ENCODE peak calls at places on chromosomes 7 and 10, in ten cellular contexts. One of them, this sample, is unnamed. For H3K4me1, the result is how much of the 10 kb centered on the place peaks cover.

GRCh38 chr7:4738711-4739527 is 36.5 kb upstream of the AP5Z1 start:
- DNase-seq in suprapubic skin: no peak
- DNase-seq in MM.1S: peak
- DNase-seq in adrenal gland: peak
- DNase-seq in left ventricle myocardium inferior: no peak
- DNase-seq in GM23248: peak
- DNase-seq in fibroblast of lung: peak
- DNase-seq in prostate gland: no peak
- DNase-seq in heart left ventricle: peak
- DNase-seq in psoas muscle: peak
- DNase-seq in this sample: peak

GRCh38 chr10:79275431-79275851 is 71.8 kb upstream of the PPIF start:
- DNase-seq in MM.1S: no peak
- DNase-seq in suprapubic skin: no peak
- DNase-seq in left ventricle myocardium inferior: peak
- DNase-seq in heart left ventricle: peak
- DNase-seq in fibroblast of lung: no peak
- DNase-seq in GM23248: peak
- DNase-seq in adrenal gland: peak
- DNase-seq in psoas muscle: peak
- DNase-seq in prostate gland: peak
- DNase-seq in this sample: no peak

GRCh38 chr7:106593028-106593417 is 67.9 kb downstream of the CCDC71L start:
- DNase-seq in suprapubic skin: no peak
- DNase-seq in prostate gland: no peak
- DNase-seq in heart left ventricle: no peak
- DNase-seq in adrenal gland: no peak
- DNase-seq in left ventricle myocardium inferior: no peak
- DNase-seq in GM23248: no peak
- DNase-seq in fibroblast of lung: no peak
- DNase-seq in MM.1S: no peak
- DNase-seq in psoas muscle: no peak
- DNase-seq in this sample: no peak

GRCh38 chr7:131480384-131481315 is 75.8 kb downstream of the PODXL start:
- DNase-seq in heart left ventricle: no peak
- DNase-seq in psoas muscle: no peak
- DNase-seq in left ventricle myocardium inferior: no peak
- DNase-seq in suprapubic skin: no peak
- DNase-seq in adrenal gland: no peak
- DNase-seq in fibroblast of lung: no peak
- DNase-seq in GM23248: no peak
- DNase-seq in MM.1S: no peak
- DNase-seq in prostate gland: no peak
- DNase-seq in this sample: no peak

GRCh38 chr10:127694580-127695193 is 42.3 kb upstream of the FOXI2 start:
- DNase-seq in psoas muscle: no peak
- DNase-seq in GM23248: peak
- DNase-seq in suprapubic skin: no peak
- DNase-seq in heart left ventricle: no peak
- DNase-seq in prostate gland: no peak
- DNase-seq in left ventricle myocardium inferior: no peak
- DNase-seq in fibroblast of lung: no peak
- DNase-seq in adrenal gland: no peak
- DNase-seq in MM.1S: peak
- DNase-seq in this sample: no peak

GRCh38 chr10:33306126-33306525 is 28.3 kb downstream of the NRP1 start:
- DNase-seq in suprapubic skin: no peak
- DNase-seq in psoas muscle: no peak
- DNase-seq in MM.1S: no peak
- DNase-seq in prostate gland: no peak
- DNase-seq in fibroblast of lung: peak
- DNase-seq in heart left ventricle: no peak
- DNase-seq in GM23248: no peak
- DNase-seq in left ventricle myocardium inferior: no peak
- DNase-seq in adrenal gland: no peak
- DNase-seq in this sample: no peak

GRCh38 chr7:113783403-113783802 is 135.4 kb downstream of the PPP1R3A start:
- DNase-seq in prostate gland: no peak
- DNase-seq in MM.1S: no peak
- DNase-seq in psoas muscle: no peak
- DNase-seq in left ventricle myocardium inferior: no peak
- DNase-seq in fibroblast of lung: no peak
- DNase-seq in adrenal gland: no peak
- DNase-seq in suprapubic skin: no peak
- DNase-seq in heart left ventricle: no peak
- DNase-seq in GM23248: no peak
- DNase-seq in this sample: no peak

GRCh38 chr7:103127006-103127405 is 21.9 kb downstream of the NAPEPLD start:
- DNase-seq in adrenal gland: no peak
- DNase-seq in heart left ventricle: no peak
- DNase-seq in psoas muscle: no peak
- DNase-seq in MM.1S: no peak
- DNase-seq in fibroblast of lung: no peak
- DNase-seq in suprapubic skin: no peak
- DNase-seq in left ventricle myocardium inferior: no peak
- DNase-seq in prostate gland: no peak
- DNase-seq in GM23248: no peak
- DNase-seq in this sample: no peak

GRCh38 chr7:26694156-26694555 is 170.2 kb downstream of the SKAP2 start:
- DNase-seq in left ventricle myocardium inferior: no peak
- DNase-seq in psoas muscle: no peak
- DNase-seq in MM.1S: no peak
- DNase-seq in fibroblast of lung: no peak
- DNase-seq in prostate gland: no peak
- DNase-seq in GM23248: no peak
- DNase-seq in suprapubic skin: no peak
- DNase-seq in heart left ventricle: no peak
- DNase-seq in adrenal gland: no peak
- DNase-seq in this sample: no peak

GRCh38 chr7:103687981-103688380 is 242.0 kb upstream of the SLC26A5 start:
- DNase-seq in psoas muscle: no peak
- DNase-seq in MM.1S: no peak
- DNase-seq in adrenal gland: no peak
- DNase-seq in fibroblast of lung: no peak
- DNase-seq in left ventricle myocardium inferior: no peak
- DNase-seq in prostate gland: no peak
- DNase-seq in suprapubic skin: no peak
- DNase-seq in heart left ventricle: no peak
- DNase-seq in GM23248: no peak
- DNase-seq in this sample: no peak

GRCh38 chr10:1416456-1417037 is 320.8 kb downstream of the ADARB2 start:
- DNase-seq in fibroblast of lung: no peak
- DNase-seq in MM.1S: no peak
- DNase-seq in psoas muscle: no peak
- DNase-seq in GM23248: no peak
- DNase-seq in adrenal gland: no peak
- DNase-seq in suprapubic skin: no peak
- DNase-seq in left ventricle myocardium inferior: no peak
- DNase-seq in heart left ventricle: no peak
- DNase-seq in prostate gland: no peak
- DNase-seq in this sample: no peak

GRCh38 chr7:91164948-91165845 is 99.0 kb upstream of the FZD1 start:
- DNase-seq in suprapubic skin: no peak
- DNase-seq in heart left ventricle: no peak
- DNase-seq in prostate gland: no peak
- DNase-seq in GM23248: peak
- DNase-seq in left ventricle myocardium inferior: no peak
- DNase-seq in MM.1S: no peak
- DNase-seq in fibroblast of lung: peak
- DNase-seq in psoas muscle: no peak
- DNase-seq in adrenal gland: no peak
- DNase-seq in this sample: no peak

DNA sequence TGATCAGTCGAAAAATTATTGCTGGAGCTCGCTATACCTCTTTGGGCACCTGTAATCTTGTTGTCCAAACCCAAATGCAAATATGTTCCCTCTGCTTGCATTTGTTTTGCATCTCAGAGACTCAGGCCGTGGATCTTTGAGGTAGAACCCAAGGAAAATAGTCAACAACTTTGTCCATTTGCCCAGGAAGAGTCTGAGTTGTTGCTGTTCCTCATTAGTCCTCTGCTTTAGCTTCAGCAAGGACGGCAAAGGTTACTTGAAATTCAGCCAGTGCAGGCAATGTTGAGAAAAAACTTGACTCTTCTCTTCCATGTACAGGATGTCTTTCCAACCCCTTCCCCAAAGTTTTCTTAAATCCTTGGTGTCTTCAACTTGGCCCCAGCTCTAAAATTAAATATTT is 45.8 kb downstream of the PDK4 start:
- DNase-seq in fibroblast of lung: no peak
- DNase-seq in adrenal gland: no peak
- DNase-seq in MM.1S: no peak
- DNase-seq in prostate gland: no peak
- DNase-seq in psoas muscle: no peak
- DNase-seq in GM23248: no peak
- DNase-seq in left ventricle myocardium inferior: no peak
- DNase-seq in heart left ventricle: no peak
- DNase-seq in suprapubic skin: no peak
- DNase-seq in this sample: peak
- H3K4me1 ChIP-seq in fibroblast of lung: under half
- H3K4me1 ChIP-seq in adrenal gland: under half
- H3K4me1 ChIP-seq in MM.1S: under half
- H3K4me1 ChIP-seq in prostate gland: under half
- H3K4me1 ChIP-seq in psoas muscle: half or more
- H3K4me1 ChIP-seq in GM23248: under half
- H3K4me1 ChIP-seq in left ventricle myocardium inferior: half or more
- H3K4me1 ChIP-seq in heart left ventricle: half or more
- H3K4me1 ChIP-seq in suprapubic skin: half or more
- H3K4me1 ChIP-seq in this sample: half or more

GRCh38 chr7:111025013-111025412 is 65.9 kb upstream of the LRRN3 start:
- DNase-seq in psoas muscle: no peak
- DNase-seq in suprapubic skin: no peak
- DNase-seq in left ventricle myocardium inferior: no peak
- DNase-seq in MM.1S: peak
- DNase-seq in prostate gland: no peak
- DNase-seq in GM23248: no peak
- DNase-seq in heart left ventricle: no peak
- DNase-seq in fibroblast of lung: no peak
- DNase-seq in adrenal gland: no peak
- DNase-seq in this sample: no peak

GRCh38 chr7:111026806-111027205 is 64.1 kb upstream of the LRRN3 start:
- DNase-seq in GM23248: no peak
- DNase-seq in psoas muscle: no peak
- DNase-seq in heart left ventricle: no peak
- DNase-seq in MM.1S: no peak
- DNase-seq in fibroblast of lung: no peak
- DNase-seq in left ventricle myocardium inferior: no peak
- DNase-seq in suprapubic skin: no peak
- DNase-seq in prostate gland: no peak
- DNase-seq in adrenal gland: no peak
- DNase-seq in this sample: no peak

GRCh38 chr7:111027396-111027795 is 63.5 kb upstream of the LRRN3 start:
- DNase-seq in heart left ventricle: no peak
- DNase-seq in fibroblast of lung: no peak
- DNase-seq in left ventricle myocardium inferior: no peak
- DNase-seq in MM.1S: peak
- DNase-seq in GM23248: no peak
- DNase-seq in prostate gland: no peak
- DNase-seq in adrenal gland: no peak
- DNase-seq in psoas muscle: no peak
- DNase-seq in suprapubic skin: no peak
- DNase-seq in this sample: no peak

GRCh38 chr7:111029141-111029572 is 61.8 kb upstream of the LRRN3 start:
- DNase-seq in heart left ventricle: no peak
- DNase-seq in MM.1S: no peak
- DNase-seq in GM23248: no peak
- DNase-seq in suprapubic skin: no peak
- DNase-seq in psoas muscle: no peak
- DNase-seq in adrenal gland: peak
- DNase-seq in left ventricle myocardium inferior: no peak
- DNase-seq in fibroblast of lung: no peak
- DNase-seq in prostate gland: no peak
- DNase-seq in this sample: no peak

GRCh38 chr7:111026301-111026700 is 64.6 kb upstream of the LRRN3 start:
- DNase-seq in prostate gland: no peak
- DNase-seq in fibroblast of lung: no peak
- DNase-seq in GM23248: no peak
- DNase-seq in heart left ventricle: no peak
- DNase-seq in left ventricle myocardium inferior: no peak
- DNase-seq in adrenal gland: no peak
- DNase-seq in suprapubic skin: no peak
- DNase-seq in MM.1S: no peak
- DNase-seq in psoas muscle: no peak
- DNase-seq in this sample: no peak
- H3K4me1 ChIP-seq in prostate gland: under half
- H3K4me1 ChIP-seq in fibroblast of lung: under half
- H3K4me1 ChIP-seq in GM23248: under half
- H3K4me1 ChIP-seq in heart left ventricle: under half
- H3K4me1 ChIP-seq in left ventricle myocardium inferior: under half
- H3K4me1 ChIP-seq in adrenal gland: under half
- H3K4me1 ChIP-seq in suprapubic skin: under half
- H3K4me1 ChIP-seq in MM.1S: under half
- H3K4me1 ChIP-seq in psoas muscle: under half
- H3K4me1 ChIP-seq in this sample: under half

GRCh38 chr7:155733582-155734444 is 78.5 kb downstream of the SHH start:
- DNase-seq in psoas muscle: no peak
- DNase-seq in suprapubic skin: no peak
- DNase-seq in prostate gland: no peak
- DNase-seq in left ventricle myocardium inferior: no peak
- DNase-seq in adrenal gland: no peak
- DNase-seq in fibroblast of lung: no peak
- DNase-seq in MM.1S: no peak
- DNase-seq in heart left ventricle: no peak
- DNase-seq in GM23248: no peak
- DNase-seq in this sample: no peak
- H3K4me1 ChIP-seq in psoas muscle: under half
- H3K4me1 ChIP-seq in suprapubic skin: under half
- H3K4me1 ChIP-seq in prostate gland: under half
- H3K4me1 ChIP-seq in left ventricle myocardium inferior: under half
- H3K4me1 ChIP-seq in adrenal gland: under half
- H3K4me1 ChIP-seq in fibroblast of lung: under half
- H3K4me1 ChIP-seq in MM.1S: under half
- H3K4me1 ChIP-seq in heart left ventricle: under half
- H3K4me1 ChIP-seq in GM23248: under half
- H3K4me1 ChIP-seq in this sample: under half

DNA sequence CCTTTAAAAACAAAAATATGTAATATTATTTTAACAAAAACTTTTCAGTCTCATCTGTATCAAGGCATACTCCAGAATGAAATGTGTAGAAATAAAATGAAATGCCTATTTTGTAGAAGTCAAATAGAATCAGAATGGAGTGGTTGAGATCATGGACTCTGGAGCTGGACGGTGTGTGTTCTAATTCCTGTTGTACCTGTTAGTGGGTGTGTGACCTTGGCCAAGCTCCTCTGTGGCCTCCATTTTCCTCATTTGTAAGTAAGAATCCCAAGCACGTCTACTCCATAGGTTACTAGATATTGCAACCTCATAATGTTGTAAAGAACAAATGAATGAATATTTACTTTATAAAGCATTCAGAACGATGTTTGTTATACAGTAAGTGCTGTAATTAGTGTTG is 74.9 kb downstream of the HDAC9 start:
- DNase-seq in MM.1S: no peak
- DNase-seq in fibroblast of lung: no peak
- DNase-seq in GM23248: no peak
- DNase-seq in left ventricle myocardium inferior: no peak
- DNase-seq in prostate gland: no peak
- DNase-seq in psoas muscle: no peak
- DNase-seq in heart left ventricle: no peak
- DNase-seq in suprapubic skin: no peak
- DNase-seq in adrenal gland: no peak
- DNase-seq in this sample: peak
- H3K4me1 ChIP-seq in MM.1S: under half
- H3K4me1 ChIP-seq in fibroblast of lung: under half
- H3K4me1 ChIP-seq in GM23248: under half
- H3K4me1 ChIP-seq in left ventricle myocardium inferior: under half
- H3K4me1 ChIP-seq in prostate gland: under half
- H3K4me1 ChIP-seq in psoas muscle: under half
- H3K4me1 ChIP-seq in heart left ventricle: under half
- H3K4me1 ChIP-seq in suprapubic skin: under half
- H3K4me1 ChIP-seq in adrenal gland: under half
- H3K4me1 ChIP-seq in this sample: under half

GRCh38 chr10:22669163-22669711 is 45.1 kb downstream of the PIP4K2A start:
- DNase-seq in left ventricle myocardium inferior: no peak
- DNase-seq in prostate gland: no peak
- DNase-seq in fibroblast of lung: no peak
- DNase-seq in adrenal gland: no peak
- DNase-seq in MM.1S: no peak
- DNase-seq in psoas muscle: no peak
- DNase-seq in GM23248: no peak
- DNase-seq in suprapubic skin: no peak
- DNase-seq in heart left ventricle: no peak
- DNase-seq in this sample: no peak
- H3K4me1 ChIP-seq in left ventricle myocardium inferior: under half
- H3K4me1 ChIP-seq in prostate gland: under half
- H3K4me1 ChIP-seq in fibroblast of lung: under half
- H3K4me1 ChIP-seq in adrenal gland: under half
- H3K4me1 ChIP-seq in MM.1S: under half
- H3K4me1 ChIP-seq in psoas muscle: under half
- H3K4me1 ChIP-seq in GM23248: under half
- H3K4me1 ChIP-seq in suprapubic skin: under half
- H3K4me1 ChIP-seq in heart left ventricle: under half
- H3K4me1 ChIP-seq in this sample: under half

This sample was measured in body of pancreas.